ENCODE peak calls at places on chromosomes 7 and 10, in nine cellular contexts. One of them, this sample, is unnamed. For H3K9me3, the result is how much of the 10 kb centered on the place peaks cover.

GRCh38 chr7:134548877-134549276 is at the start of gene AKR1B15:
- DNase-seq in pancreas: no peak
- DNase-seq in CD8-positive, alpha-beta T cell: no peak
- DNase-seq in psoas muscle: peak
- DNase-seq in thyroid gland: no peak
- DNase-seq in fibroblast of lung: no peak
- DNase-seq in CD4-positive, alpha-beta memory T cell: no peak
- DNase-seq in cardiac muscle cell: no peak
- DNase-seq in ovary: no peak
- DNase-seq in this sample: no peak

GRCh38 chr7:67105382-67105781 is 108.7 kb downstream of the TYW1 start:
- DNase-seq in cardiac muscle cell: no peak
- DNase-seq in ovary: no peak
- DNase-seq in CD4-positive, alpha-beta memory T cell: no peak
- DNase-seq in psoas muscle: no peak
- DNase-seq in thyroid gland: no peak
- DNase-seq in fibroblast of lung: peak
- DNase-seq in pancreas: no peak
- DNase-seq in CD8-positive, alpha-beta T cell: no peak
- DNase-seq in this sample: no peak

GRCh38 chr7:17912536-17913235 is 27.6 kb downstream of the SNX13 start:
- DNase-seq in pancreas: no peak
- DNase-seq in psoas muscle: no peak
- DNase-seq in ovary: no peak
- DNase-seq in fibroblast of lung: no peak
- DNase-seq in CD4-positive, alpha-beta memory T cell: no peak
- DNase-seq in thyroid gland: no peak
- DNase-seq in CD8-positive, alpha-beta T cell: no peak
- DNase-seq in cardiac muscle cell: no peak
- DNase-seq in this sample: no peak

GRCh38 chr7:129006636-129007414 is 48.1 kb downstream of the TNPO3 start:
- DNase-seq in cardiac muscle cell: no peak
- DNase-seq in ovary: no peak
- DNase-seq in thyroid gland: no peak
- DNase-seq in CD8-positive, alpha-beta T cell: no peak
- DNase-seq in pancreas: no peak
- DNase-seq in psoas muscle: no peak
- DNase-seq in CD4-positive, alpha-beta memory T cell: no peak
- DNase-seq in fibroblast of lung: peak
- DNase-seq in this sample: no peak

GRCh38 chr7:102306916-102307677 is 20.4 kb downstream of the SH2B2 start:
- DNase-seq in fibroblast of lung: peak
- DNase-seq in ovary: no peak
- DNase-seq in thyroid gland: peak
- DNase-seq in CD8-positive, alpha-beta T cell: no peak
- DNase-seq in cardiac muscle cell: no peak
- DNase-seq in CD4-positive, alpha-beta memory T cell: peak
- DNase-seq in pancreas: peak
- DNase-seq in psoas muscle: peak
- DNase-seq in this sample: no peak

GRCh38 chr10:113228570-113228969 is 278.5 kb downstream of the TCF7L2 start:
- DNase-seq in CD4-positive, alpha-beta memory T cell: no peak
- DNase-seq in cardiac muscle cell: no peak
- DNase-seq in thyroid gland: no peak
- DNase-seq in ovary: no peak
- DNase-seq in psoas muscle: no peak
- DNase-seq in pancreas: no peak
- DNase-seq in CD8-positive, alpha-beta T cell: no peak
- DNase-seq in fibroblast of lung: peak
- DNase-seq in this sample: no peak

GRCh38 chr10:8227246-8227645 is 172.8 kb downstream of the GATA3 start:
- DNase-seq in pancreas: no peak
- DNase-seq in ovary: no peak
- DNase-seq in cardiac muscle cell: no peak
- DNase-seq in fibroblast of lung: no peak
- DNase-seq in CD4-positive, alpha-beta memory T cell: no peak
- DNase-seq in psoas muscle: no peak
- DNase-seq in CD8-positive, alpha-beta T cell: no peak
- DNase-seq in thyroid gland: no peak
- DNase-seq in this sample: no peak

GRCh38 chr7:118264836-118265235 is 40.3 kb downstream of the ANKRD7 start:
- DNase-seq in cardiac muscle cell: no peak
- DNase-seq in fibroblast of lung: no peak
- DNase-seq in psoas muscle: no peak
- DNase-seq in ovary: no peak
- DNase-seq in pancreas: no peak
- DNase-seq in CD4-positive, alpha-beta memory T cell: no peak
- DNase-seq in CD8-positive, alpha-beta T cell: no peak
- DNase-seq in thyroid gland: no peak
- DNase-seq in this sample: no peak

GRCh38 chr7:20351901-20352300 is 21.2 kb downstream of the ITGB8 start:
- DNase-seq in fibroblast of lung: peak
- DNase-seq in CD4-positive, alpha-beta memory T cell: no peak
- DNase-seq in CD8-positive, alpha-beta T cell: no peak
- DNase-seq in cardiac muscle cell: no peak
- DNase-seq in thyroid gland: no peak
- DNase-seq in ovary: no peak
- DNase-seq in psoas muscle: no peak
- DNase-seq in pancreas: no peak
- DNase-seq in this sample: no peak

GRCh38 chr7:6252310-6252709 is 20.1 kb downstream of the CYTH3 start:
- DNase-seq in thyroid gland: no peak
- DNase-seq in CD4-positive, alpha-beta memory T cell: no peak
- DNase-seq in fibroblast of lung: peak
- DNase-seq in cardiac muscle cell: no peak
- DNase-seq in pancreas: no peak
- DNase-seq in CD8-positive, alpha-beta T cell: no peak
- DNase-seq in ovary: no peak
- DNase-seq in psoas muscle: no peak
- DNase-seq in this sample: no peak

GRCh38 chr10:128151031-128151430 is 24.8 kb upstream of the MKI67 start:
- DNase-seq in psoas muscle: no peak
- DNase-seq in CD4-positive, alpha-beta memory T cell: no peak
- DNase-seq in pancreas: no peak
- DNase-seq in cardiac muscle cell: no peak
- DNase-seq in ovary: no peak
- DNase-seq in fibroblast of lung: no peak
- DNase-seq in thyroid gland: no peak
- DNase-seq in CD8-positive, alpha-beta T cell: no peak
- DNase-seq in this sample: no peak

DNA sequence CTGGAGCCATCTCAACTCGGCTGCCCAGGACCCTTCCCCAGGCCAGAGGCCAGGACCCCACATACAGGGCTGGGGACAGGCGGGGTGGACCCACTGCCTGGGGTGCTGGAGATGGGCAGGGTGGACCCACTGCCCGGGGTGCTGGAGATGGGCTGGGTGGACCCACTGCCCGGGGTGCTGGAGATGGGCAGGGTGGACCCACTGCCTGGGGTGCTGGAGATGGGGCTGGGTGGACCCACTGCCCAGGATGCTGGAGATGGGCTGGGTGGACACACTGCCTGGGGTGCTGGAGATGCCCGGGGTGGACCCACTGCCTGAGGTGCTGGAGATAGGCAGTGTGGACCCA is 32.4 kb upstream of the FOXL3 start:
- DNase-seq in CD8-positive, alpha-beta T cell: no peak
- DNase-seq in pancreas: peak
- DNase-seq in CD4-positive, alpha-beta memory T cell: no peak
- DNase-seq in psoas muscle: no peak
- DNase-seq in thyroid gland: no peak
- DNase-seq in ovary: no peak
- DNase-seq in cardiac muscle cell: no peak
- DNase-seq in fibroblast of lung: no peak
- DNase-seq in this sample: no peak
- H3K9me3 ChIP-seq in CD8-positive, alpha-beta T cell: under half
- H3K9me3 ChIP-seq in pancreas: under half
- H3K9me3 ChIP-seq in CD4-positive, alpha-beta memory T cell: under half
- H3K9me3 ChIP-seq in psoas muscle: under half
- H3K9me3 ChIP-seq in thyroid gland: under half
- H3K9me3 ChIP-seq in ovary: under half
- H3K9me3 ChIP-seq in cardiac muscle cell: under half
- H3K9me3 ChIP-seq in fibroblast of lung: under half
- H3K9me3 ChIP-seq in this sample: under half

DNA sequence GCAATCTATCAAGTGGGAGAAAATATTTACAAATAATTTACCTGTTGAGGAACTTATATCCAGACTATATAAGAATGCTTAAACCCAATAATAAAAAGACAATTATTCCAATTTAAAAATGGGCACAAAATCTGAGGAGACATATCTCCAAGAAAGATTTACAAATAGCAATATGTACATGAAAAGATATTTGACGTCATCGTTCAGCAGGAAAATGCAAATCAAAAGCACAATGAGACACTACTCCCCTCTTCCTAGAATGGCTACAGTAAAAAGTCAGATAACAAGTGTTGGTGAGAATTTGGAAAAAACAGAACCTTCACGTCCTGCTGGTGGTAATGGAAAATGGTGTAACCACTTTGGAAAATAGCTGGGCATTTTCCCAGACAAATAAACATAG is 457.0 kb downstream of the DPP6 start:
- DNase-seq in CD4-positive, alpha-beta memory T cell: no peak
- DNase-seq in ovary: no peak
- DNase-seq in pancreas: no peak
- DNase-seq in psoas muscle: no peak
- DNase-seq in thyroid gland: no peak
- DNase-seq in CD8-positive, alpha-beta T cell: no peak
- DNase-seq in cardiac muscle cell: no peak
- DNase-seq in fibroblast of lung: no peak
- DNase-seq in this sample: no peak
- H3K9me3 ChIP-seq in CD4-positive, alpha-beta memory T cell: under half
- H3K9me3 ChIP-seq in ovary: under half
- H3K9me3 ChIP-seq in pancreas: under half
- H3K9me3 ChIP-seq in psoas muscle: under half
- H3K9me3 ChIP-seq in thyroid gland: under half
- H3K9me3 ChIP-seq in CD8-positive, alpha-beta T cell: under half
- H3K9me3 ChIP-seq in cardiac muscle cell: under half
- H3K9me3 ChIP-seq in fibroblast of lung: under half
- H3K9me3 ChIP-seq in this sample: under half

GRCh38 chr10:11304906-11305585 is 287.4 kb downstream of the CELF2 start:
- DNase-seq in CD8-positive, alpha-beta T cell: no peak
- DNase-seq in thyroid gland: no peak
- DNase-seq in CD4-positive, alpha-beta memory T cell: no peak
- DNase-seq in psoas muscle: no peak
- DNase-seq in pancreas: no peak
- DNase-seq in ovary: no peak
- DNase-seq in fibroblast of lung: no peak
- DNase-seq in cardiac muscle cell: no peak
- DNase-seq in this sample: no peak
- H3K9me3 ChIP-seq in CD8-positive, alpha-beta T cell: under half
- H3K9me3 ChIP-seq in thyroid gland: under half
- H3K9me3 ChIP-seq in CD4-positive, alpha-beta memory T cell: under half
- H3K9me3 ChIP-seq in psoas muscle: under half
- H3K9me3 ChIP-seq in pancreas: under half
- H3K9me3 ChIP-seq in ovary: under half
- H3K9me3 ChIP-seq in fibroblast of lung: under half
- H3K9me3 ChIP-seq in cardiac muscle cell: under half
- H3K9me3 ChIP-seq in this sample: under half

GRCh38 chr7:158270856-158271413 is 316.7 kb downstream of the PTPRN2 start:
- DNase-seq in ovary: no peak
- DNase-seq in cardiac muscle cell: no peak
- DNase-seq in fibroblast of lung: no peak
- DNase-seq in CD8-positive, alpha-beta T cell: no peak
- DNase-seq in psoas muscle: no peak
- DNase-seq in CD4-positive, alpha-beta memory T cell: no peak
- DNase-seq in thyroid gland: no peak
- DNase-seq in pancreas: peak
- DNase-seq in this sample: no peak

GRCh38 chr7:158272509-158273137 is 315.0 kb downstream of the PTPRN2 start:
- DNase-seq in psoas muscle: no peak
- DNase-seq in thyroid gland: no peak
- DNase-seq in CD4-positive, alpha-beta memory T cell: no peak
- DNase-seq in CD8-positive, alpha-beta T cell: no peak
- DNase-seq in ovary: no peak
- DNase-seq in pancreas: peak
- DNase-seq in fibroblast of lung: no peak
- DNase-seq in cardiac muscle cell: no peak
- DNase-seq in this sample: no peak

GRCh38 chr7:158272091-158272490 is 315.5 kb downstream of the PTPRN2 start:
- DNase-seq in pancreas: peak
- DNase-seq in psoas muscle: no peak
- DNase-seq in CD8-positive, alpha-beta T cell: no peak
- DNase-seq in thyroid gland: no peak
- DNase-seq in ovary: no peak
- DNase-seq in cardiac muscle cell: no peak
- DNase-seq in fibroblast of lung: no peak
- DNase-seq in CD4-positive, alpha-beta memory T cell: no peak
- DNase-seq in this sample: no peak

GRCh38 chr7:158270106-158270775 is 317.4 kb downstream of the PTPRN2 start:
- DNase-seq in fibroblast of lung: no peak
- DNase-seq in CD4-positive, alpha-beta memory T cell: no peak
- DNase-seq in CD8-positive, alpha-beta T cell: no peak
- DNase-seq in pancreas: peak
- DNase-seq in thyroid gland: no peak
- DNase-seq in psoas muscle: no peak
- DNase-seq in cardiac muscle cell: no peak
- DNase-seq in ovary: no peak
- DNase-seq in this sample: no peak

DNA sequence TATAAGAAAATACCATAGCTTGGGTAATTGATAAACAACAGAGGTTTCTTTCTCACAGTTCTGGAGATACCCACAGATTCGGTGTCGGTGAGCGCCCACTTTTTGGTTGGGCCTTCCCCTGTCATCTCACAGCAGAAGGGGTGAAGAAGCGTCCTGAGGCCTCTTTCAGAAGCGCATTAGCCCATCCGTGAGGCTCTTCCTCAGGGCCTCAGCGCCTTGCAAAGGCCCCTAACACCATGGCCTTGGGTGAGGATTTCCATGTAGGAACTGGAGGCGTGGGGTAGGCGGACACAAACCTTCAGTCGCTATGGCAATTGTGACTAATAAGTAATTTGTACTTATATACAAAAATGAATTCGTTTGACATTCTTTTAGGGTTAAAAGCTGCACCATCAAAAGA is 316.0 kb downstream of the PTPRN2 start:
- DNase-seq in psoas muscle: no peak
- DNase-seq in CD4-positive, alpha-beta memory T cell: no peak
- DNase-seq in cardiac muscle cell: no peak
- DNase-seq in ovary: no peak
- DNase-seq in pancreas: no peak
- DNase-seq in CD8-positive, alpha-beta T cell: no peak
- DNase-seq in thyroid gland: no peak
- DNase-seq in fibroblast of lung: no peak
- DNase-seq in this sample: no peak
- H3K9me3 ChIP-seq in psoas muscle: under half
- H3K9me3 ChIP-seq in CD4-positive, alpha-beta memory T cell: under half
- H3K9me3 ChIP-seq in cardiac muscle cell: under half
- H3K9me3 ChIP-seq in ovary: under half
- H3K9me3 ChIP-seq in pancreas: under half
- H3K9me3 ChIP-seq in CD8-positive, alpha-beta T cell: under half
- H3K9me3 ChIP-seq in thyroid gland: under half
- H3K9me3 ChIP-seq in fibroblast of lung: under half
- H3K9me3 ChIP-seq in this sample: under half

This sample was measured in T-helper 17 cell.